ENCODE peak calls at places on chromosomes 16 and 17, in ten cellular contexts. O is left ventricle myocardium inferior; J is colonic mucosa; H is neuronal stem cell; F is CD4-positive, alpha-beta memory T cell; K is lower lobe of right lung; W is A549; N is thoracic aorta; Q is BE2C; B is stomach. A is an unnamed sample.

GRCh38 chr16:48918520-48919258 is 308.7 kb upstream of the N4BP1 start:
- DNase-seq in O (no peak), J (no peak), H (no peak), F (no peak), K (no peak), W (peak; percentile 14), N (no peak), Q (no peak), B (no peak), A (no peak)

GRCh38 chr17:81438024-81438664 is 42.9 kb downstream of the BAHCC1 start:
- DNase-seq in O (no peak), J (no peak), H (no peak), F (no peak), K (no peak), W (no peak), N (no peak), Q (peak; percentile 53), B (no peak), A (no peak)

GRCh38 chr16:6356881-6357280 is 975.8 kb upstream of the RBFOX1 start:
- DNase-seq in O (no peak), J (no peak), H (no peak), F (no peak), K (no peak), W (no peak), N (no peak), Q (no peak), B (no peak), A (no peak)

GRCh38 chr17:78338860-78339259 is 21.0 kb downstream of the SOCS3 start:
- DNase-seq in O (no peak), J (peak; percentile 76), H (no peak), F (peak; percentile 51), K (no peak), W (no peak), N (no peak), Q (no peak), B (peak; percentile 68), A (no peak)

GRCh38 chr16:84514874-84515835 is 10.7 kb upstream of the MEAK7 start:
- DNase-seq in O (peak; percentile 30), J (no peak), H (no peak), F (peak; percentile 85), K (peak; percentile 73), W (no peak), N (no peak), Q (no peak), B (peak; percentile 61), A (no peak)

GRCh38 chr16:65740716-65741115 is 618.9 kb upstream of the CDH11 start:
- DNase-seq in O (no peak), J (no peak), H (no peak), F (no peak), K (no peak), W (no peak), N (no peak), Q (no peak), B (no peak), A (no peak)

GRCh38 chr17:9566067-9566466 is 9.6 kb downstream of the STX8 start:
- DNase-seq in O (no peak), J (no peak), H (no peak), F (peak; percentile 32), K (no peak), W (no peak), N (no peak), Q (no peak), B (no peak), A (peak; percentile 72)

GRCh38 chr16:9422769-9423513 is 331.5 kb downstream of the HAPSTR1 start:
- DNase-seq in O (no peak), J (no peak), H (no peak), F (no peak), K (no peak), W (no peak), N (no peak), Q (no peak), B (no peak), A (no peak)

GRCh38 chr16:53913082-53913870 is 209.3 kb downstream of the FTO start:
- DNase-seq in O (no peak), J (no peak), H (no peak), F (no peak), K (no peak), W (peak; percentile 18), N (no peak), Q (peak; percentile 10), B (no peak), A (peak; percentile 69)

DNA sequence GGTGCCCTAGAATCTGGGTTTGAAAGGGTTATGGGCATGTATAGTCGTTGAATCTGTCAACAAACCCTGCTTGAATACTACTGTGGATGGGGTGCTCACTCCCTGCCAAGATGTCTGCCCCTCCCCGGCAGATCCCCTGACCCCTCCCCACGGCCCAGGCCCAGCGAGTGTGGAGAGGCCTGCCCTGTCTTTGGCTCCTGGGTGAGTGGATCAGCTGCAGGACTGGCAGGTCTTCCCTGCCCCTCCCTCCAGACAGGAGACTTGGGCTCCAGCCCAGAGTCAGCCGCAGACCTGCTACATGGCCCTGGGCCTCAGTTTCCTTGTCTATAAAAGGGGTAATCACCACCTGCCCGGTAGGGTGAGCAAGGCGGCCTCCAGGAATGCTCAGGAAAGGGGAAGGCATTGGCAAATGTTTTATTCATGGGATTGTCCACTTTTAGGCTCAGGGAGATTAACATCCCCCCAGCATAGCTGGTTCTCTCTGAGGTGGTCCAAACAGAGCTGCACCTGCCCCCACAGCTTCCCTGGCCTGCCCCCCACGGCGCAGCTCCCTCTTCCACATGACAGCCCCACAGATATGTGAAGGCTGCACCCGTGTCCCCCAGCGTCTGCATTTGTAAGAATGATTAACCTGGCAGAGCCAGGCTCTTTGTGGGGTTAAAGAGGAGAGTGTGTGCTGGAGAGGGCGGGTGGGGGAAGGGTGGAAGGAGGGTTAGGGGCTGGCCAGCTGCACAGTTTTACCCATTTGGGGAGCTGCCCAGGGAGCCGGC is 18.5 kb upstream of the SPNS2 start:
- DNase-seq in O (no peak), J (peak; percentile 71), H (no peak), F (no peak), K (no peak), W (no peak), N (no peak), Q (no peak), B (no peak), A (no peak)
- H3K4me1 ChIP-seq in O (peaks cover 41% of the 10 kb centered on the region), J (peaks cover 36% of the 10 kb centered on the region), H (peaks cover 24% of the 10 kb centered on the region), F (peaks cover 41% of the 10 kb centered on the region), K (peaks cover 50% of the 10 kb centered on the region), W (peaks cover 22% of the 10 kb centered on the region), N (no peaks in the 10 kb centered on the region), Q (no peaks in the 10 kb centered on the region), B (peaks cover 41% of the 10 kb centered on the region), A (no peaks in the 10 kb centered on the region)

DNA sequence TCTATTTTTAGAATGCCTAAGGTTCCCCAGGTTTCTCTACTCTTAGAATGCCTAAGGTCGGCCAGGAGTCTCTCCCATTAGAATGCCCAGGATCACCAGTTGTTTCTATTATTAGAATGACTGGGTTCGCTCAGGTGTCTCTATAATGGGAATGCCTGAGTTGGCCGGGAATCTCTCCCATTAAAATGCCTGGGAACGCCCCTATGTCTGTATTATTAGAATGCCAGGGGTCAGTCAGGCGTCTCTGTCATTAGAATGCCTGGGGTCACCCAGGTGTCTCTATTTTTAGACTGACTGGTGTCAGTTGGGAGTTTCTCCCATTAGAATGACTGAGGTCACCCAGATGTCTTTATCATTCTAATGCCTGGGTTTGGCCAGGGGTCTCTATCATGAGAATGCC is 2252.5 kb downstream of the TP53TG3F start:
- DNase-seq in O (no peak), J (no peak), H (no peak), F (no peak), K (no peak), W (no peak), N (no peak), Q (no peak), B (no peak), A (no peak)
- H3K9me3 ChIP-seq in O (peaks cover 39% of the 10 kb centered on the region), J (no peaks in the 10 kb centered on the region), H (peaks cover 19% of the 10 kb centered on the region), F (no peaks in the 10 kb centered on the region), K (peaks cover 17% of the 10 kb centered on the region), W (no peaks in the 10 kb centered on the region), N (peaks cover 16% of the 10 kb centered on the region), Q (no peaks in the 10 kb centered on the region), B (peaks cover 46% of the 10 kb centered on the region), A (no peaks in the 10 kb centered on the region)

DNA sequence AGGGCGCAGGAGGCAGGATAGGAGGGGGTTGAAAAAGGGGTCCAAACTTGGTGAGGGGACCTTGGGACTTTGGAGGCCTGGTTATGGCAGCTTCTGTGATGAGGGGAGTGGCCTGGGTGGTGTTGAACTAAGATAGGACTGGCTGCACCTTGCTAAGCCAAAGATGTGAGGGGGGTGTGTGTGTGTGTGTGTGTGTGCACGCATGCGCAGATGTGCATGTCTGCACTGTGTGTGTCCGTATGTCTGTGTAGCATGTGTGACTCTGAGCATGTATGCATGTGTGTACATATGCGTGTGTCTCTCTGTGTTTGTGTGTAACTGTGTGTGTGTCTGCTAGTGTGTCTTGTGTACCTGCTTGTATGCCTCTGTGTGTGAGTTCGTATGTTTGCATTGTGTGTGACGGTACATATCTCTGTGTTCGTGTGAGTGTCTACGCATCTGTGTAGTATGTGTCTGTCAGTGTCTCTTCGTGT is 4.1 kb downstream of the SLC16A5 start:
- DNase-seq in O (no peak), J (peak; percentile 81), H (no peak), F (no peak), K (no peak), W (peak; percentile 61), N (no peak), Q (no peak), B (peak; percentile 61), A (no peak)
- H3K4me3 ChIP-seq in O (no peak overlapping the region), J (no peak overlapping the region), H (no peak overlapping the region), F (no peak overlapping the region), K (peak overlapping the region; percentile 30), W (peak overlapping the region; percentile 25), N (no peak overlapping the region), Q (no peak overlapping the region), B (no peak overlapping the region), A (no peak overlapping the region)

GRCh38 chr16:75306102-75306762 is 54.8 kb upstream of the BCAR1 start:
- DNase-seq in O (no peak), J (peak; percentile 63), H (no peak), F (no peak), K (no peak), W (peak; percentile 88), N (no peak), Q (no peak), B (peak; percentile 32), A (no peak)

GRCh38 chr16:75307506-75307905 is 56.1 kb upstream of the BCAR1 start:
- DNase-seq in O (no peak), J (no peak), H (no peak), F (no peak), K (no peak), W (no peak), N (no peak), Q (no peak), B (no peak), A (no peak)

GRCh38 chr16:75309899-75310430 is 58.5 kb upstream of the BCAR1 start:
- DNase-seq in O (no peak), J (peak; percentile 57), H (no peak), F (no peak), K (no peak), W (peak; percentile 22), N (no peak), Q (no peak), B (no peak), A (no peak)

GRCh38 chr16:75309156-75309555 is 57.7 kb upstream of the BCAR1 start:
- DNase-seq in O (no peak), J (no peak), H (no peak), F (no peak), K (no peak), W (no peak), N (no peak), Q (no peak), B (no peak), A (no peak)

DNA sequence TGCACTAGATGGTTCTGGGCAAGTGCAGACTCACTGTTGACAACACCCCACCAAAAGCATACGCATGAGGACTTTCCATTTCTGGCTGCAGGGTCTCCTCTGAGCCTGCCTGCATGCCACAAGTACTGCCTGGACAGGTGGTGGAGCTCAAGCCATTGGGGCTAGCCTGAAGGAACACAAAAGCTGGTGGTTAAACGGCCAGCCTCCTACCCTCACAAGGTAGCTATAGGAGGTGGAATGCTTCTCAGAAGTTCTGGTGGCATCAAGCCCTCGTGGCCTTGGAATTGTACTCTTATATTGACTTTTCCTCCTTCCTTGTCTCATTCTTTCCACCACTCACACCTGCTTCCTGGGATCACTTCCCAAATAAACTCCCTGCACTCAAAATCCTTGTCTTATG is 56.6 kb upstream of the BCAR1 start:
- DNase-seq in O (no peak), J (no peak), H (no peak), F (no peak), K (no peak), W (no peak), N (no peak), Q (no peak), B (peak; percentile 57), A (no peak)
- H3K4me1 ChIP-seq in O (peaks cover 49% of the 10 kb centered on the region), J (peaks cover 12% of the 10 kb centered on the region), H (peaks cover 13% of the 10 kb centered on the region), F (peaks cover 18% of the 10 kb centered on the region), K (peaks cover 23% of the 10 kb centered on the region), W (peaks cover 56% of the 10 kb centered on the region), N (peaks cover 24% of the 10 kb centered on the region), Q (peaks cover 20% of the 10 kb centered on the region), B (peaks cover 65% of the 10 kb centered on the region), A (no peaks in the 10 kb centered on the region)

A was measured in HAP-1.